ENCODE peak calls at places on chromosome 12, in six cellular contexts. E is activated CD4-positive, alpha-beta T cell treated with anti-CD3 and anti-CD28 coated beads, Interleukin-2, amount 50 U/mL, for 48 hours; K is lung microvascular endothelial cell; G is activated CD8-positive, alpha-beta memory T cell treated with anti-CD3 and anti-CD28 coated beads for 1 hour; O is NK-92 treated with Interleukin-12 subunit alpha and Interleukin-12 subunit beta, amount 100 ng/mL, for 24 hours; C is NCI-H2081 treated with DMSO at 0.1 percent for 48 hours. T is an unnamed sample.

GRCh38 chr12:1884651-1885050 is 33.8 kb downstream of the CACNA2D4 start:
- DNase-seq in E (no peak), C (no peak), K (no peak), O (no peak), G (no peak), T (no peak)

GRCh38 chr12:119479121-119479561 is 114.4 kb upstream of the TMEM233 start:
- DNase-seq in C (no peak), K (no peak), E (no peak), O (no peak), G (no peak), T (no peak)

GRCh38 chr12:26345471-26346003 is 150.2 kb downstream of the SSPN start:
- DNase-seq in G (no peak), K (no peak), C (no peak), O (no peak), E (no peak), T (no peak)

GRCh38 chr12:121808623-121809022 is 4.8 kb downstream of the SETD1B start:
- DNase-seq in E (no peak), G (no peak), K (no peak), O (no peak), C (no peak), T (no peak)

GRCh38 chr12:95351745-95352144 is 122.2 kb upstream of the METAP2 start:
- DNase-seq in G (no peak), E (no peak), C (no peak), O (no peak), K (no peak), T (peak)

GRCh38 chr12:54401127-54401526 is 16.6 kb upstream of the ZNF385A start:
- DNase-seq in G (no peak), E (no peak), C (no peak), O (no peak), K (no peak), T (no peak)

GRCh38 chr12:54054442-54055332 is 1.1 kb downstream of the HOXC4 start:
- DNase-seq in C (no peak), O (no peak), G (no peak), E (no peak), K (no peak), T (no peak)

GRCh38 chr12:113071427-113072112 is 15.0 kb downstream of the DTX1 start:
- DNase-seq in O (no peak), K (no peak), G (no peak), E (no peak), C (peak), T (no peak)

GRCh38 chr12:121092034-121092433 is 40.6 kb upstream of the P2RX7 start:
- DNase-seq in K (no peak), E (no peak), G (no peak), C (no peak), O (no peak), T (no peak)

GRCh38 chr12:17609152-17609551 is 480.8 kb downstream of the RERGL start:
- DNase-seq in G (no peak), O (no peak), E (no peak), C (no peak), K (no peak), T (no peak)

GRCh38 chr12:78636253-78636855 is 228.2 kb upstream of the SYT1 start:
- DNase-seq in G (no peak), O (no peak), K (no peak), C (no peak), E (no peak), T (peak)

GRCh38 chr12:8077207-8077606 is 4.9 kb upstream of the NECAP1 start:
- DNase-seq in C (no peak), K (peak), E (no peak), O (no peak), G (no peak), T (peak)

GRCh38 chr12:48105321-48105866 is 485 bp downstream of the SENP1 start:
- DNase-seq in C (no peak), G (no peak), O (no peak), E (peak), K (peak), T (no peak)

GRCh38 chr12:69056743-69057515 is 124.0 kb upstream of the CPM start:
- DNase-seq in O (no peak), K (peak), G (no peak), C (no peak), E (no peak), T (peak)

GRCh38 chr12:105084251-105085250 is at the start of gene ALDH1L2:
- DNase-seq in E (peak), O (no peak), C (no peak), K (peak), G (no peak), T (peak)

GRCh38 chr12:51085757-51086156 is 2.4 kb upstream of the CSRNP2 start:
- DNase-seq in G (no peak), K (no peak), E (no peak), C (no peak), O (no peak), T (no peak)

GRCh38 chr12:132641811-132642650 is 23.5 kb downstream of the P2RX2 start:
- DNase-seq in O (no peak), E (no peak), K (no peak), G (no peak), C (no peak), T (no peak)

GRCh38 chr12:77888611-77889010 is 57.9 kb downstream of the NAV3 start:
- DNase-seq in O (no peak), C (no peak), K (peak), E (no peak), G (no peak), T (peak)